ENCODE peak calls at places on chromosomes 7 and 10, in eight cellular contexts. I is cardiac muscle cell; Z is AG04450; S is IMR-90; C is endodermal cell; M is RWPE1; A is neural progenitor cell; Q is CD8-positive, alpha-beta T cell. W is an unnamed sample.

GRCh38 chr7:25859732-25860131 is 292.3 kb upstream of the NFE2L3 start:
- DNase-seq in Q (no peak), Z (no peak), S (no peak), M (no peak), C (no peak), A (no peak), I (no peak), W (no peak)

GRCh38 chr7:154871483-154871882 is 131.4 kb downstream of the PAXIP1 start:
- DNase-seq in C (peak; percentile 67), S (no peak), I (no peak), A (no peak), M (no peak), Z (no peak), Q (no peak), W (no peak)

GRCh38 chr7:73904219-73905136 is 43.5 kb downstream of the TMEM270 start:
- DNase-seq in Z (no peak), S (no peak), C (peak; percentile 52), A (no peak), I (no peak), M (no peak), Q (no peak), W (no peak)

GRCh38 chr10:29840516-29841276 is 205.9 kb upstream of the SVIL start:
- DNase-seq in C (no peak), I (no peak), Z (no peak), S (no peak), M (no peak), A (no peak), Q (no peak), W (no peak)

GRCh38 chr7:158192956-158193355 is 394.7 kb downstream of the PTPRN2 start:
- DNase-seq in C (no peak), M (no peak), I (no peak), A (no peak), Q (no peak), S (no peak), Z (no peak), W (no peak)

GRCh38 chr10:59299933-59300332 is 62.4 kb downstream of the FAM13C start:
- DNase-seq in Z (no peak), A (no peak), I (no peak), Q (no peak), M (no peak), C (no peak), S (no peak), W (no peak)

GRCh38 chr10:101768791-101769170 is 7.1 kb downstream of the FGF8 start:
- DNase-seq in Q (no peak), M (no peak), I (no peak), C (no peak), S (no peak), Z (no peak), A (no peak), W (no peak)

GRCh38 chr10:11546581-11546980 is 64.9 kb downstream of the USP6NL start:
- DNase-seq in I (no peak), A (no peak), M (no peak), C (no peak), Q (no peak), Z (no peak), S (peak; percentile 34), W (peak; percentile 51)

GRCh38 chr10:79021948-79022499 is 46.7 kb upstream of the ZMIZ1 start:
- DNase-seq in S (no peak), Z (no peak), A (no peak), M (no peak), Q (no peak), C (peak; percentile 28), I (no peak), W (no peak)

GRCh38 chr7:44218418-44219201 is 17.8 kb downstream of the YKT6 start:
- DNase-seq in M (no peak), I (no peak), C (peak; percentile 92), S (no peak), A (peak; percentile 88), Q (no peak), Z (no peak), W (no peak)

GRCh38 chr7:154911411-154911810 is 91.5 kb downstream of the PAXIP1 start:
- DNase-seq in S (no peak), I (no peak), A (no peak), C (no peak), Z (no peak), Q (no peak), M (no peak), W (no peak)

GRCh38 chr7:77665161-77665560 is 31.1 kb upstream of the RSBN1L start:
- DNase-seq in C (no peak), M (peak; percentile 48), Q (no peak), S (peak; percentile 52), A (no peak), I (no peak), Z (no peak), W (no peak)

GRCh38 chr10:121510201-121510771 is 88.0 kb downstream of the FGFR2 start:
- DNase-seq in Q (no peak), I (no peak), A (no peak), Z (no peak), S (no peak), C (no peak), M (peak; percentile 68), W (no peak)

GRCh38 chr10:102504976-102505300 is 1.2 kb downstream of the SUFU start:
- DNase-seq in Q (no peak), Z (no peak), M (no peak), A (no peak), I (no peak), C (no peak), S (no peak), W (no peak)

GRCh38 chr7:5519515-5519928 is 95.9 kb upstream of the TNRC18 start:
- DNase-seq in Z (no peak), C (peak; percentile 72), Q (no peak), A (no peak), M (no peak), S (no peak), I (no peak), W (no peak)

GRCh38 chr10:21315321-21316220 is 209.9 kb downstream of the SKIDA1 start:
- DNase-seq in M (peak; percentile 79), I (peak; percentile 98), S (peak; percentile 86), A (peak; percentile 85), Z (peak; percentile 75), Q (no peak), C (peak; percentile 92), W (peak; percentile 82)

GRCh38 chr10:34523017-34523767 is 291.9 kb downstream of the PARD3 start:
- DNase-seq in Q (no peak), Z (no peak), I (no peak), A (no peak), M (peak; percentile 36), S (peak; percentile 52), C (no peak), W (no peak)

GRCh38 chr10:5592070-5592469 is 67.3 kb downstream of the CALML3 start:
- DNase-seq in Z (no peak), M (no peak), I (no peak), Q (no peak), S (no peak), A (no peak), C (no peak), W (no peak)

GRCh38 chr10:103626178-103626577 is 132.7 kb downstream of the NEURL1 start:
- DNase-seq in A (no peak), Z (no peak), Q (no peak), I (no peak), S (no peak), M (no peak), C (no peak), W (no peak)

GRCh38 chr7:74398426-74398825 is 55.3 kb upstream of the GTF2IRD1 start:
- DNase-seq in C (peak; percentile 28), S (no peak), Q (no peak), M (no peak), Z (no peak), A (no peak), I (no peak), W (no peak)

GRCh38 chr10:126668505-126668904 is 2.0 kb downstream of the C10orf90 start:
- DNase-seq in M (no peak), Q (no peak), C (no peak), I (no peak), Z (no peak), S (no peak), A (no peak), W (no peak)

GRCh38 chr7:1554332-1555045 is 1.5 kb downstream of the TMEM184A start:
- DNase-seq in I (no peak), Q (no peak), C (no peak), S (no peak), M (no peak), A (no peak), Z (no peak), W (no peak)
- H3K27ac ChIP-seq in I (no peak overlapping the region), Q (no peak overlapping the region), C (no peak overlapping the region), S (no peak overlapping the region), M (peak overlapping the region; percentile 96), A (no peak overlapping the region), Z (no peak overlapping the region), W (peak overlapping the region; percentile 45)

GRCh38 chr10:132656283-132657126 is 118.9 kb downstream of the INPP5A start:
- DNase-seq in Z (no peak), S (no peak), C (no peak), I (no peak), M (no peak), Q (no peak), A (no peak), W (no peak)
- H3K27ac ChIP-seq in Z (no peak overlapping the region), S (no peak overlapping the region), C (no peak overlapping the region), I (no peak overlapping the region), M (no peak overlapping the region), Q (no peak overlapping the region), A (no peak overlapping the region), W (no peak overlapping the region)

DNA sequence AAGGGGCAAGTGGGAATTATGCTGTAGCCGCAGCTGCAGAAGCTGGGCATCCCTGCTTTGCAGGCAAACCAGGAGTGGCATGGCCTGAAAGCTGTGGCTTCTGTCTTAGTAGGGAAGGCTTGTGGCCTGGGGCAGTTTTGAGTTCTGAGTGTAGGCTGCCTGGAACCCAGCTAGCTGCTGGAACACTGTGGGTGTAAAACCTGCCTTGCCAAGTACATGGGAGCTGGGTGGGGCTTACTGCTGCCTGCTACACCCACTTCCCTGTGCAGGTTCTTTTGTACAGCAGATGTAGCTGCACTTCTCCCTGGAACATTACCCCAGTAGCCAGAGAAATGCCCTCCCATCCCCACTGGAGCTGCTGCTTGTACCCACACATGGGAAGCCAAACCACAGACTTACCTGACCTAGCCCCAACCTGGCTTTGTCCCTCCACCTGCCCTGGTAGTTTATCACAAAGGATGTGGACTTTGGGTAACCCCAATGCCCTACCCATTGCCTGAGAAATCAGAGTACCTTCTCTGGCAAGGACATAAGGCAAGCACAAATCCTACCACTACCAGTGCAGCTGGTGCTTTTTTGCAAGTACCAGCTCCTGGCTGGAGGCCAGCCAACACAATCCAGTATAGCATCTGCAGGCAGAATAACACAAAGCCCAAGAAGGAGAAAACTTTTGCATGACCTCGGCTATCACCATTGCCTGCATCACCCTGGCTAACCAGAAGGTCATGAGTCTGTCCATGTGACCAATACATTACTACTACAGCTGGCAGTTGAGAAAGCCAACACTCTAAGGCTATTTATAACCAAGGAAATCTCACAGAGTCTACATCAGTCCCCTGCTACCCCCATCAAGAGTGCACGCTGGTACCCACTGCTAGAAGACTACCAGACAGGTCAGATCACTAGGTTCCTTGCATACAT is 26.5 kb upstream of the PPP1R3A start:
- DNase-seq in A (no peak), I (no peak), Q (no peak), Z (no peak), S (no peak), C (no peak), M (no peak), W (no peak)
- H3K27ac ChIP-seq in A (no peak overlapping the region), I (no peak overlapping the region), Q (no peak overlapping the region), Z (no peak overlapping the region), S (no peak overlapping the region), C (no peak overlapping the region), M (no peak overlapping the region), W (no peak overlapping the region)

DNA sequence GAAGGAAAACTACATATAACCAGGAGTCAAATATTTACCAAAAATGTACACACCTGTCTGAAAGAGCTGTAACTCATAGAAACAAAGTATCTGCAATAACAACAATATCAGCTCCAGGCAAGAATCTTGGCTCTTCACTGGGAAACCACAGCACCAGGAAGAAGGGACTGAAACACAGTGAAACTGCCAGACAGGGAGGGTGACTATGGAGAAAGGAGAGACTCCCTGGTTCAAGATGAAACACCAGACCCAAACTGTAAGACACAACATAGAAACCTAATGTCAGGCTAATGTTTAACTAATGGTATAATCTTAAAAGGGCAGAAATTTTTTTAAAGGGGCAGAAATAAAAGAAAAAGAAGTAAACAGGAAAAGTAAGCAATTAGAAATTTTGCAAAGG is 11.5 kb upstream of the TAS2R39 start:
- DNase-seq in I (no peak), A (no peak), M (no peak), C (no peak), Z (no peak), S (no peak), Q (no peak), W (no peak)
- H3K27ac ChIP-seq in I (no peak overlapping the region), A (no peak overlapping the region), M (no peak overlapping the region), C (no peak overlapping the region), Z (no peak overlapping the region), S (no peak overlapping the region), Q (no peak overlapping the region), W (no peak overlapping the region)

W was measured in SJSA1.